ENCODE peak calls at places on chromosomes 3 and 15, in four cellular contexts. L is small intestine, O is heart left ventricle, Z is gastrocnemius medialis. G is an unnamed sample.

GRCh38 chr15:90884719-90885431 is 571 bp downstream of the FES start:
- DNase-seq in L (no peak), O (no peak), Z (no peak), G (no peak)

GRCh38 chr3:181712505-181713299 is 977 bp downstream of the SOX2 start:
- DNase-seq in L (no peak), O (no peak), Z (no peak), G (no peak)

GRCh38 chr15:42605281-42605744 is 29.9 kb downstream of the STARD9 start:
- DNase-seq in L (peak), O (no peak), Z (no peak), G (no peak)

GRCh38 chr15:39016706-39017105 is 452.1 kb upstream of the RASGRP1 start:
- DNase-seq in L (no peak), O (no peak), Z (no peak), G (no peak)

GRCh38 chr15:65371976-65372786 is 5.6 kb downstream of the IGDCC3 start:
- DNase-seq in L (no peak), O (no peak), Z (no peak), G (no peak)

GRCh38 chr3:79361748-79362378 is 405.9 kb downstream of the ROBO1 start:
- DNase-seq in L (peak), O (no peak), Z (no peak), G (no peak)

GRCh38 chr3:120040813-120041377 is 53.4 kb downstream of the GSK3B start:
- DNase-seq in L (no peak), O (no peak), Z (no peak), G (no peak)

GRCh38 chr15:31263751-31264533 is 62.7 kb upstream of the KLF13 start:
- DNase-seq in L (peak), O (peak), Z (peak), G (peak)

GRCh38 chr15:97168704-97169475 is 791.6 kb upstream of the ARRDC4 start:
- DNase-seq in L (no peak), O (no peak), Z (no peak), G (no peak)

GRCh38 chr3:150311156-150311555 is 96.9 kb upstream of the TSC22D2 start:
- DNase-seq in L (no peak), O (no peak), Z (no peak), G (no peak)

GRCh38 chr3:2511356-2511755 is 412.7 kb downstream of the CNTN4 start:
- DNase-seq in L (no peak), O (peak), Z (no peak), G (no peak)

GRCh38 chr15:69421498-69421897 is 7.3 kb downstream of the KIF23 start:
- DNase-seq in L (no peak), O (no peak), Z (no peak), G (no peak)

GRCh38 chr3:22010997-22011396 is 260.0 kb upstream of the ZNF385D start:
- DNase-seq in L (no peak), O (no peak), Z (no peak), G (no peak)

GRCh38 chr3:115321396-115321795 is 174.3 kb upstream of the ZBTB20 start:
- DNase-seq in L (no peak), O (no peak), Z (no peak), G (no peak)

GRCh38 chr3:43473228-43473627 is 148.6 kb downstream of the ANO10 start:
- DNase-seq in L (no peak), O (no peak), Z (no peak), G (no peak)

GRCh38 chr15:38226867-38227266 is 25.8 kb upstream of the SPRED1 start:
- DNase-seq in L (peak), O (no peak), Z (no peak), G (no peak)

GRCh38 chr3:184015381-184016019 is 2.2 kb downstream of the ABCC5 start:
- DNase-seq in L (peak), O (peak), Z (peak), G (no peak)

GRCh38 chr15:33910741-33911140 is 57.6 kb upstream of the CHRM5 start:
- DNase-seq in L (no peak), O (no peak), Z (no peak), G (no peak)

GRCh38 chr15:101509279-101509678 is 19.8 kb upstream of the PCSK6 start:
- DNase-seq in L (no peak), O (no peak), Z (no peak), G (no peak)

GRCh38 chr15:51341366-51342248 is at the start of gene GLDN:
- DNase-seq in L (no peak), O (peak), Z (no peak), G (peak)

GRCh38 chr3:190059242-190059590 is 61.5 kb downstream of the P3H2 start:
- DNase-seq in L (no peak), O (no peak), Z (no peak), G (no peak)

GRCh38 chr3:34012102-34012461 is 213.7 kb downstream of the PDCD6IP start:
- DNase-seq in L (peak), O (no peak), Z (no peak), G (no peak)

GRCh38 chr3:24591661-24592555 is 97.3 kb upstream of the THRB start:
- DNase-seq in L (no peak), O (no peak), Z (no peak), G (no peak)

GRCh38 chr3:23611737-23612295 is 193.9 kb upstream of the UBE2E1 start:
- DNase-seq in L (peak), O (peak), Z (no peak), G (peak)

GRCh38 chr3:151468284-151468917 is 7.5 kb upstream of the IGSF10 start:
- DNase-seq in L (peak), O (no peak), Z (no peak), G (no peak)

GRCh38 chr3:182702216-182702615 is 91.1 kb upstream of the ATP11B start:
- DNase-seq in L (no peak), O (no peak), Z (no peak), G (no peak)

GRCh38 chr3:129474986-129475804 is 35.2 kb downstream of the IFT122 start:
- DNase-seq in L (no peak), O (no peak), Z (no peak), G (no peak)

GRCh38 chr15:35595656-35596055 is 49.7 kb upstream of the DPH6 start:
- DNase-seq in L (no peak), O (no peak), Z (no peak), G (no peak)

GRCh38 chr3:10164546-10165393 is at the start of gene IRAK2:
- DNase-seq in L (peak), O (peak), Z (peak), G (peak)

GRCh38 chr3:132637590-132637989 is 22.0 kb downstream of the ACAD11 start:
- DNase-seq in L (no peak), O (no peak), Z (no peak), G (no peak)

GRCh38 chr3:141707741-141708203 is 30.3 kb upstream of the RNF7 start:
- DNase-seq in L (peak), O (no peak), Z (no peak), G (no peak)

GRCh38 chr3:121870710-121871109 is 23.5 kb upstream of the SLC15A2 start:
- DNase-seq in L (no peak), O (no peak), Z (no peak), G (no peak)

GRCh38 chr3:194170793-194171192 is 34.8 kb downstream of the HES1 start:
- DNase-seq in L (no peak), O (no peak), Z (no peak), G (no peak)
- H3K4me3 ChIP-seq in L (no peak), O (no peak), Z (no peak), G (no peak)

GRCh38 chr3:14320221-14320620 is 82.2 kb upstream of the SLC6A6 start:
- DNase-seq in L (no peak), O (no peak), Z (peak), G (no peak)
- H3K4me3 ChIP-seq in L (no peak), O (no peak), Z (no peak), G (no peak)

DNA sequence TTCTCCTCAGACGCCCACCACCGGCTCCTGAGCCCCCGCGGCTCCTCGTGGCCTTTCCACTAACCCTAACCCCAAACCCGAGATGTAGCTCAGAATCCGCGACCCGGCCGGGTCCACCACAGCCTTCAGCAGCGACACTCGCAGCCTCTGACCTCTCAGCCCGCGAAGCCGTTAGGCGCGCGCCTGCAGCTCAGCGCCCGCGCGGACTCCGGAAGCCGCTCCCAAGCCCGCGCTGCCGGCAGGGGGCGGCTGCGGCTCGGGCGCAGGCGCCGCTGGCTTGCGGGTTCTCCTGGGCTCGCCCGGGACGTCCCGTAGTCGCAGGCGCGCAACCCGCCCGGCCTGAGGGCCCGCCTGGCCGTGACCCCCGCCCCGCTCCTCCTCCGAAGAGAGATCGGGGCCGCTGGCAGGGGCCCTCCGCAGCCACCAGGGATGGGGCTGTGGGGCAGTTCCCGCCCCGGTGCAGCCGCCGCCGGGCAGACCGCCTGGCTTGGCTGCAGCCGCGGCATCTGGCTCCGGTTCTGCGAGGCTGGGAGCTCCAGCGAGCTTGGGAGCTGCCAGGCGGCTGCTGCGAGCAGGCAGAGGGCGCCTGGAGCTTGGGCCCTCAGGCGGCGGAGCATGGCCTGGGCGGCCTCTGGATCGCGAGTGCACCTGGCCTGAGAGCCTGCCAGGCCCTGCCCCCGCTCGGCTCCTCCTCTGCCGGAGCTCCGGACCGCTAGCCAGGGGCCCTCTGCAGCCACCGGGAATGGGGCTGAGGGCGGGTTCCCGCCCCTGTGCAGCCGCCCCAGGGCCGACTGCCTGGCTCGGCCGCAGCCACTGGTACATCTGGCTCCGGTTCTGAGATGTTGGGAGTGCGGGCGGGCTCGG is 120.7 kb downstream of the LMLN start:
- DNase-seq in L (peak), O (peak), Z (no peak), G (no peak)
- H3K4me3 ChIP-seq in L (peak), O (peak), Z (peak), G (no peak)

DNA sequence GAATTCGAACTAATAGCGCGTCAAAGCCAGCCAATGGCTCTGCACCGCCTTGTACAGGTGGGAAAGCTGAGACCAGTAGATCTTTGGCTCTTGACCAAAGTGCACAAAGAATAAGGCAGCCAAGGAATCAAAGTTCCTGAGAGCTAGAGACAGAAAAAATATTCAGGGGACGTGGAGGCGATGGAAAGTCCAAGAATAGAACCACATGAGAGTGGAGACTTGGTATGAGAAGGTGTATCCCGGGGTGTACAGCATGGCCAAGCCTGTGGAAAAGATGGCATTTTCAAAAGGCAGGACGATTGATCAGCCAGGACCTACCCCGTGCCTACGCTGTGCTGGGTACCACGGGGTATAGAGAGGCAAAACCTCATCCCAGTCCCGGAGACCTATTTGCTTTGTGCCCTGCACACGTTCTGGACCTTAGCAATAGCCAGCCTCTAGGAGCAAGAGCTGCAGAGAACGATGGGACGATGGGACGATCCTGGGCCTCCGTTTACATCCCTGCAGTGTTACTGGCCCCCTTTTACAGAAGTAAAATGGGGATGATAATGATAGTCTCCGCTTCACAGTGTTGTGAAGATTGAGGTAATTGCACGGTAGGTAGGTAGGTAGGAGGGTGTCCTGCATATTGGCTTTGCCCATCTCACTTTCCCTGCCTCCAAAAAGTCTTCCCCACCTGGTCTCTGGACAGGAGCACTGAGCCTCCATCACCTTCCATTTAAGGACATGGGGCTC is 583 bp upstream of the RBSN start:
- DNase-seq in L (no peak), O (no peak), Z (no peak), G (no peak)
- H3K4me3 ChIP-seq in L (peak), O (peak), Z (peak), G (peak)

GRCh38 chr15:92822216-92823144 is 77.6 kb upstream of the CHD2 start:
- DNase-seq in L (no peak), O (no peak), Z (no peak), G (peak)
- H3K4me3 ChIP-seq in L (no peak), O (no peak), Z (no peak), G (no peak)

G was measured in uterus.